ENCODE peak calls at places on chromosomes 4 and X, in nine cellular contexts. One of them, this sample, is unnamed.

GRCh38 chr4:26302390-26302897 is 18.4 kb upstream of the RBPJ start:
- DNase-seq in progenitor cell of endocrine pancreas: no peak
- DNase-seq in amniotic stem cell: no peak
- DNase-seq in C1 segment of cervical spinal cord: no peak
- DNase-seq in ELR: no peak
- DNase-seq in Ammon's horn: no peak
- DNase-seq in cardiac fibroblast: no peak
- DNase-seq in CD8-positive, alpha-beta memory T cell: no peak
- DNase-seq in stimulated activated CD4-positive, alpha-beta T cell treated with anti-CD3 and anti-CD28 coated beads, Interleukin-2, amount 100 ng/mL, for 48 hours: no peak
- DNase-seq in this sample: no peak

GRCh38 chrX:117985241-117985640 is 131.4 kb downstream of the KLHL13 start:
- DNase-seq in amniotic stem cell: no peak
- DNase-seq in stimulated activated CD4-positive, alpha-beta T cell treated with anti-CD3 and anti-CD28 coated beads, Interleukin-2, amount 100 ng/mL, for 48 hours: no peak
- DNase-seq in C1 segment of cervical spinal cord: no peak
- DNase-seq in progenitor cell of endocrine pancreas: no peak
- DNase-seq in cardiac fibroblast: no peak
- DNase-seq in Ammon's horn: no peak
- DNase-seq in ELR: no peak
- DNase-seq in CD8-positive, alpha-beta memory T cell: no peak
- DNase-seq in this sample: no peak

GRCh38 chrX:133715715-133716114 is 269.7 kb downstream of the GPC3 start:
- DNase-seq in CD8-positive, alpha-beta memory T cell: no peak
- DNase-seq in amniotic stem cell: no peak
- DNase-seq in ELR: no peak
- DNase-seq in progenitor cell of endocrine pancreas: no peak
- DNase-seq in Ammon's horn: no peak
- DNase-seq in cardiac fibroblast: no peak
- DNase-seq in stimulated activated CD4-positive, alpha-beta T cell treated with anti-CD3 and anti-CD28 coated beads, Interleukin-2, amount 100 ng/mL, for 48 hours: no peak
- DNase-seq in C1 segment of cervical spinal cord: no peak
- DNase-seq in this sample: no peak

GRCh38 chr4:119025440-119025839 is 110.2 kb upstream of the MYOZ2 start:
- DNase-seq in stimulated activated CD4-positive, alpha-beta T cell treated with anti-CD3 and anti-CD28 coated beads, Interleukin-2, amount 100 ng/mL, for 48 hours: no peak
- DNase-seq in Ammon's horn: no peak
- DNase-seq in ELR: peak; percentile 77
- DNase-seq in cardiac fibroblast: peak; percentile 61
- DNase-seq in C1 segment of cervical spinal cord: no peak
- DNase-seq in progenitor cell of endocrine pancreas: no peak
- DNase-seq in CD8-positive, alpha-beta memory T cell: no peak
- DNase-seq in amniotic stem cell: no peak
- DNase-seq in this sample: no peak

GRCh38 chrX:18793601-18794089 is 86.2 kb downstream of the PPEF1 start:
- DNase-seq in amniotic stem cell: no peak
- DNase-seq in C1 segment of cervical spinal cord: no peak
- DNase-seq in CD8-positive, alpha-beta memory T cell: no peak
- DNase-seq in Ammon's horn: no peak
- DNase-seq in progenitor cell of endocrine pancreas: no peak
- DNase-seq in stimulated activated CD4-positive, alpha-beta T cell treated with anti-CD3 and anti-CD28 coated beads, Interleukin-2, amount 100 ng/mL, for 48 hours: no peak
- DNase-seq in ELR: no peak
- DNase-seq in cardiac fibroblast: no peak
- DNase-seq in this sample: no peak

GRCh38 chr4:56271121-56271520 is 116.2 kb downstream of the AASDH start:
- DNase-seq in ELR: peak; percentile 8
- DNase-seq in progenitor cell of endocrine pancreas: no peak
- DNase-seq in stimulated activated CD4-positive, alpha-beta T cell treated with anti-CD3 and anti-CD28 coated beads, Interleukin-2, amount 100 ng/mL, for 48 hours: no peak
- DNase-seq in CD8-positive, alpha-beta memory T cell: no peak
- DNase-seq in amniotic stem cell: no peak
- DNase-seq in Ammon's horn: no peak
- DNase-seq in cardiac fibroblast: no peak
- DNase-seq in C1 segment of cervical spinal cord: no peak
- DNase-seq in this sample: no peak

GRCh38 chr4:41329361-41329760 is 72.6 kb downstream of the UCHL1 start:
- DNase-seq in ELR: no peak
- DNase-seq in CD8-positive, alpha-beta memory T cell: no peak
- DNase-seq in cardiac fibroblast: peak; percentile 35
- DNase-seq in amniotic stem cell: no peak
- DNase-seq in stimulated activated CD4-positive, alpha-beta T cell treated with anti-CD3 and anti-CD28 coated beads, Interleukin-2, amount 100 ng/mL, for 48 hours: no peak
- DNase-seq in progenitor cell of endocrine pancreas: no peak
- DNase-seq in C1 segment of cervical spinal cord: no peak
- DNase-seq in Ammon's horn: no peak
- DNase-seq in this sample: no peak

GRCh38 chr4:99457270-99457669 is 22.1 kb upstream of the ADH7 start:
- DNase-seq in C1 segment of cervical spinal cord: no peak
- DNase-seq in CD8-positive, alpha-beta memory T cell: no peak
- DNase-seq in stimulated activated CD4-positive, alpha-beta T cell treated with anti-CD3 and anti-CD28 coated beads, Interleukin-2, amount 100 ng/mL, for 48 hours: no peak
- DNase-seq in cardiac fibroblast: peak; percentile 36
- DNase-seq in progenitor cell of endocrine pancreas: no peak
- DNase-seq in amniotic stem cell: no peak
- DNase-seq in ELR: no peak
- DNase-seq in Ammon's horn: no peak
- DNase-seq in this sample: no peak

GRCh38 chrX:50448565-50448964 is 22.1 kb downstream of the DGKK start:
- DNase-seq in amniotic stem cell: no peak
- DNase-seq in Ammon's horn: no peak
- DNase-seq in progenitor cell of endocrine pancreas: no peak
- DNase-seq in C1 segment of cervical spinal cord: no peak
- DNase-seq in ELR: peak; percentile 22
- DNase-seq in CD8-positive, alpha-beta memory T cell: no peak
- DNase-seq in stimulated activated CD4-positive, alpha-beta T cell treated with anti-CD3 and anti-CD28 coated beads, Interleukin-2, amount 100 ng/mL, for 48 hours: no peak
- DNase-seq in cardiac fibroblast: no peak
- DNase-seq in this sample: peak; percentile 6

GRCh38 chr4:157290622-157291021 is 70.1 kb downstream of the GRIA2 start:
- DNase-seq in stimulated activated CD4-positive, alpha-beta T cell treated with anti-CD3 and anti-CD28 coated beads, Interleukin-2, amount 100 ng/mL, for 48 hours: no peak
- DNase-seq in amniotic stem cell: no peak
- DNase-seq in ELR: no peak
- DNase-seq in CD8-positive, alpha-beta memory T cell: no peak
- DNase-seq in progenitor cell of endocrine pancreas: no peak
- DNase-seq in Ammon's horn: no peak
- DNase-seq in cardiac fibroblast: no peak
- DNase-seq in C1 segment of cervical spinal cord: no peak
- DNase-seq in this sample: no peak

This sample was measured in erythroblast.